ENCODE peak calls at places on chromosomes 11 and 22, in nine cellular contexts. One of them, this sample, is unnamed.
A peak's percentile ranks its signal among the peaks of the same experiment; 100 is the strongest.

GRCh38 chr22:39234157-39234793 is 10.5 kb downstream of the PDGFB start:
- DNase-seq in IMR-90: no peak
- DNase-seq in spleen: no peak
- DNase-seq in heart left ventricle: peak; percentile 95
- DNase-seq in breast epithelium: no peak
- DNase-seq in transverse colon: no peak
- DNase-seq in H1: no peak
- DNase-seq in gastrocnemius medialis: peak; percentile 91
- DNase-seq in A549: no peak
- DNase-seq in this sample: peak; percentile 61

GRCh38 chr11:131668867-131669780 is 298.7 kb downstream of the NTM start:
- DNase-seq in IMR-90: peak; percentile 16
- DNase-seq in spleen: no peak
- DNase-seq in heart left ventricle: peak; percentile 45
- DNase-seq in breast epithelium: peak; percentile 37
- DNase-seq in transverse colon: peak; percentile 25
- DNase-seq in H1: no peak
- DNase-seq in gastrocnemius medialis: no peak
- DNase-seq in A549: peak; percentile 49
- DNase-seq in this sample: no peak

GRCh38 chr11:44139565-44140313 is 44.3 kb downstream of the EXT2 start:
- DNase-seq in IMR-90: no peak
- DNase-seq in spleen: no peak
- DNase-seq in heart left ventricle: no peak
- DNase-seq in breast epithelium: no peak
- DNase-seq in transverse colon: no peak
- DNase-seq in H1: no peak
- DNase-seq in gastrocnemius medialis: no peak
- DNase-seq in A549: no peak
- DNase-seq in this sample: no peak

GRCh38 chr22:27317156-27317555 is 484.4 kb downstream of the MN1 start:
- DNase-seq in IMR-90: no peak
- DNase-seq in spleen: no peak
- DNase-seq in heart left ventricle: no peak
- DNase-seq in breast epithelium: no peak
- DNase-seq in transverse colon: peak; percentile 25
- DNase-seq in H1: no peak
- DNase-seq in gastrocnemius medialis: no peak
- DNase-seq in A549: no peak
- DNase-seq in this sample: no peak

GRCh38 chr11:14855890-14856289 is 36.1 kb downstream of the CYP2R1 start:
- DNase-seq in IMR-90: no peak
- DNase-seq in spleen: no peak
- DNase-seq in heart left ventricle: no peak
- DNase-seq in breast epithelium: no peak
- DNase-seq in transverse colon: no peak
- DNase-seq in H1: no peak
- DNase-seq in gastrocnemius medialis: no peak
- DNase-seq in A549: no peak
- DNase-seq in this sample: no peak

GRCh38 chr11:102010776-102011500 is 36.3 kb upstream of the CFAP300 start:
- DNase-seq in IMR-90: peak; percentile 82
- DNase-seq in spleen: no peak
- DNase-seq in heart left ventricle: peak; percentile 81
- DNase-seq in breast epithelium: peak; percentile 69
- DNase-seq in transverse colon: peak; percentile 79
- DNase-seq in H1: peak; percentile 61
- DNase-seq in gastrocnemius medialis: peak; percentile 62
- DNase-seq in A549: peak; percentile 79
- DNase-seq in this sample: peak; percentile 52

GRCh38 chr11:125123947-125124633 is 12.7 kb upstream of the TMEM218 start:
- DNase-seq in IMR-90: peak; percentile 32
- DNase-seq in spleen: peak; percentile 75
- DNase-seq in heart left ventricle: peak; percentile 63
- DNase-seq in breast epithelium: no peak
- DNase-seq in transverse colon: peak; percentile 50
- DNase-seq in H1: no peak
- DNase-seq in gastrocnemius medialis: peak; percentile 82
- DNase-seq in A549: peak; percentile 71
- DNase-seq in this sample: peak; percentile 69

GRCh38 chr11:3104961-3105790 is 48.0 kb upstream of the CARS1 start:
- DNase-seq in IMR-90: no peak
- DNase-seq in spleen: no peak
- DNase-seq in heart left ventricle: peak; percentile 23
- DNase-seq in breast epithelium: peak; percentile 41
- DNase-seq in transverse colon: no peak
- DNase-seq in H1: no peak
- DNase-seq in gastrocnemius medialis: no peak
- DNase-seq in A549: no peak
- DNase-seq in this sample: no peak

GRCh38 chr11:65559535-65559934 is 1.4 kb upstream of the LTBP3 start:
- DNase-seq in IMR-90: no peak
- DNase-seq in spleen: no peak
- DNase-seq in heart left ventricle: no peak
- DNase-seq in breast epithelium: no peak
- DNase-seq in transverse colon: no peak
- DNase-seq in H1: no peak
- DNase-seq in gastrocnemius medialis: no peak
- DNase-seq in A549: no peak
- DNase-seq in this sample: no peak

GRCh38 chr22:27133951-27134664 is 476.7 kb downstream of the MIAT start:
- DNase-seq in IMR-90: peak; percentile 86
- DNase-seq in spleen: no peak
- DNase-seq in heart left ventricle: peak; percentile 48
- DNase-seq in breast epithelium: no peak
- DNase-seq in transverse colon: peak; percentile 21
- DNase-seq in H1: no peak
- DNase-seq in gastrocnemius medialis: peak; percentile 37
- DNase-seq in A549: peak; percentile 71
- DNase-seq in this sample: peak; percentile 33

GRCh38 chr11:267491-267994 is 10.7 kb upstream of the NLRP6 start:
- DNase-seq in IMR-90: no peak
- DNase-seq in spleen: peak; percentile 91
- DNase-seq in heart left ventricle: peak; percentile 50
- DNase-seq in breast epithelium: no peak
- DNase-seq in transverse colon: peak; percentile 75
- DNase-seq in H1: no peak
- DNase-seq in gastrocnemius medialis: no peak
- DNase-seq in A549: peak; percentile 35
- DNase-seq in this sample: no peak

GRCh38 chr11:77091146-77091940 is 11.3 kb upstream of the OMP start:
- DNase-seq in IMR-90: peak; percentile 65
- DNase-seq in spleen: peak; percentile 90
- DNase-seq in heart left ventricle: peak; percentile 69
- DNase-seq in breast epithelium: peak; percentile 84
- DNase-seq in transverse colon: peak; percentile 92
- DNase-seq in H1: peak; percentile 73
- DNase-seq in gastrocnemius medialis: peak; percentile 62
- DNase-seq in A549: peak; percentile 90
- DNase-seq in this sample: peak; percentile 82

GRCh38 chr11:43853766-43854165 is 26.9 kb upstream of the ALKBH3 start:
- DNase-seq in IMR-90: peak; percentile 18
- DNase-seq in spleen: no peak
- DNase-seq in heart left ventricle: no peak
- DNase-seq in breast epithelium: no peak
- DNase-seq in transverse colon: no peak
- DNase-seq in H1: no peak
- DNase-seq in gastrocnemius medialis: no peak
- DNase-seq in A549: no peak
- DNase-seq in this sample: no peak

DNA sequence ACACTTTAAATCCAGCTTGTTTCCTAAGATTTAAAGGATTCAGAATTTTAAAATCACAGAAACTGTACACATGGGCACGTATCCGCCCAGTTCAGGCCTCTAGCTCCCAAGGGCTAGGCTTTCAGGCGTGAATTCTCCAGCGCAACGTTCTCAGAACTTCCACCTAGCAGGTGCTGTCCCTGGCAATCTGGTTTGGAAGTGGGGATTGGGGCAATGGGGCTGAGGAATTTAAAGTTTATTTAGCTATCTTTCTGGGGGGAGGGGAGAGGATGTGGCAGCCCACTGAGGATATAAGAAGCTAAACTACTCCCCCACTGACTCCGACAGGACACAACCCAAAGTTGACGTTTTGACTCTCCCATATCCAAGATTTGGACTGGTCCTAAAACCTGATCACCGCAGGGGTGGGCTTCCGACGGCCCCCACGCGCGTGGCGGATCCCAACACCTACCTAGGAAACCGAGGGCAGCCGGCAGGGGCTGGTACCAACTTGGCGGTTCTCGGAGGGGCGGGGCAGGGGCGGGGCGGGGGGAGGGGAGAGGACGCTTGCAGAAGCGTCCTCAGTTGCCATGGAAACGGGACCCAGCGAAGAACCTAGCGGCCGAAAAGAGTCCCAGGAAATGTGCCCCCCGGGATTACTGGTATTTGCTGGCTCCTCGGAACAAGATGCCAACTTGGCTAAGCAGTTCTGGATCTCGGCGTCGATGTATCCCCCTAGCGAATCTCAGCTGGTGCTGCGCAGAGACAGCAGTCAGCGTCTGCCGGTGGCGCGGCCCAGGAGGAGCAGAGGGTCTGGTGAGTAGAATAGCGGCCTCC is at the start of gene HOATZ:
- DNase-seq in IMR-90: no peak
- DNase-seq in spleen: no peak
- DNase-seq in heart left ventricle: peak; percentile 24
- DNase-seq in breast epithelium: no peak
- DNase-seq in transverse colon: no peak
- DNase-seq in H1: peak; percentile 41
- DNase-seq in gastrocnemius medialis: no peak
- DNase-seq in A549: no peak
- DNase-seq in this sample: no peak
- H3K4me3 ChIP-seq in IMR-90: peak within 1 kb of the TSS; percentile 13
- H3K4me3 ChIP-seq in spleen: no peak within 1 kb of the TSS
- H3K4me3 ChIP-seq in heart left ventricle: no peak within 1 kb of the TSS
- H3K4me3 ChIP-seq in breast epithelium: no peak within 1 kb of the TSS
- H3K4me3 ChIP-seq in transverse colon: no peak within 1 kb of the TSS
- H3K4me3 ChIP-seq in H1: peak within 1 kb of the TSS; percentile 47
- H3K4me3 ChIP-seq in gastrocnemius medialis: no peak within 1 kb of the TSS
- H3K4me3 ChIP-seq in A549: no peak within 1 kb of the TSS
- H3K4me3 ChIP-seq in this sample: no peak within 1 kb of the TSS

DNA sequence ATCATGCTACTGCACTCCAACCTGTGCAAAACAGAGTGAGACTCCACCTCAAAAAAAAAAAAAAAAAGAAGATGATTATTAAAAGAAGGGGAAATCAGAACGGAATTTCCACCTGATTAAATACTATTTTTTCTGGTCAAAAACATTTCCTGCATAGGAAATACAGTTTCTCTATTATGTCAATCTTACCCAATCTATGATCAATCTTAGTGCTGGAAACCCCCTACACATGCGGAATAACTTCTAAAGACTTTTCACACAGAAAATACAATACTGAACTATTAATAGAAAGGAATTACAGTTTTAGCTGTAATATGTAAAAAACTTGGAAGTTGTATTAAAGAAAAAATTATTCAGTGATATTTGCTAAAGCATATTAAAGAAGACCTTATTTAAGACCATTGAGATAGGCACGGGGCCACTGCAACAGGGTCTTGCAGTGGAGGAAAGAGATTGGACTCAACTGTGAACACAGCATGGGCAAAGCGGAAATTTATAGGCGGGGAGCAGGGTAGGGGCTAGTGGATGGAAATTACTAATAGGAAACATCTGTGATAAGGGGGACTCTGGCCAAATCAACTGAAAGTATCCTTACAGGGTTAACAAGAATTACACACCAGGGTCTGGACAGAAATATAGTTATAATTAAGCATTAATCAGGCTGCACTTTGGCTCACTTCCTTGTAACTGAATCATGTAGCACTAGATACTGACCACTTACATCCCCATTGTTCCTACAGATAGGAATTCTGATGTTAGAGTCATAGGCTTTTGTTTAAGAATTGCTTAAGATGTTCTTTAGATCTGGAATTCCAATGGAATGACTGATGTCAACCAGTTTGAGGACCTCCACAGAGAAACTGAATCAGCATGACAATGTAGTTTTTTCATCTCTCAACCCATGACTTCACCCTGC is 411.5 kb upstream of the DDI1 start:
- DNase-seq in IMR-90: peak; percentile 98
- DNase-seq in spleen: no peak
- DNase-seq in heart left ventricle: peak; percentile 36
- DNase-seq in breast epithelium: no peak
- DNase-seq in transverse colon: no peak
- DNase-seq in H1: no peak
- DNase-seq in gastrocnemius medialis: no peak
- DNase-seq in A549: peak; percentile 55
- DNase-seq in this sample: no peak
- TF ChIP-seq POLR2A in IMR-90: no peak
- TF ChIP-seq POLR2A in spleen: no peak
- TF ChIP-seq POLR2A in heart left ventricle: no peak
- TF ChIP-seq POLR2A in breast epithelium: no peak
- TF ChIP-seq POLR2A in transverse colon: no peak
- TF ChIP-seq POLR2A in H1: no peak
- TF ChIP-seq POLR2A in gastrocnemius medialis: no peak
- TF ChIP-seq POLR2A in A549: no peak
- TF ChIP-seq POLR2A in this sample: no peak

GRCh38 chr11:118565062-118565461 is 669 bp downstream of the IFT46 start:
- DNase-seq in IMR-90: no peak
- DNase-seq in spleen: no peak
- DNase-seq in heart left ventricle: peak; percentile 43
- DNase-seq in breast epithelium: no peak
- DNase-seq in transverse colon: no peak
- DNase-seq in H1: no peak
- DNase-seq in gastrocnemius medialis: no peak
- DNase-seq in A549: no peak
- DNase-seq in this sample: no peak
- H3K4me3 ChIP-seq in IMR-90: no peak overlapping the region
- H3K4me3 ChIP-seq in spleen: peak overlapping the region; percentile 57
- H3K4me3 ChIP-seq in heart left ventricle: no peak overlapping the region
- H3K4me3 ChIP-seq in breast epithelium: peak overlapping the region; percentile 54
- H3K4me3 ChIP-seq in transverse colon: peak overlapping the region; percentile 44
- H3K4me3 ChIP-seq in H1: no peak overlapping the region
- H3K4me3 ChIP-seq in gastrocnemius medialis: peak overlapping the region; percentile 77
- H3K4me3 ChIP-seq in A549: peak overlapping the region; percentile 87
- H3K4me3 ChIP-seq in this sample: peak overlapping the region; percentile 48

DNA sequence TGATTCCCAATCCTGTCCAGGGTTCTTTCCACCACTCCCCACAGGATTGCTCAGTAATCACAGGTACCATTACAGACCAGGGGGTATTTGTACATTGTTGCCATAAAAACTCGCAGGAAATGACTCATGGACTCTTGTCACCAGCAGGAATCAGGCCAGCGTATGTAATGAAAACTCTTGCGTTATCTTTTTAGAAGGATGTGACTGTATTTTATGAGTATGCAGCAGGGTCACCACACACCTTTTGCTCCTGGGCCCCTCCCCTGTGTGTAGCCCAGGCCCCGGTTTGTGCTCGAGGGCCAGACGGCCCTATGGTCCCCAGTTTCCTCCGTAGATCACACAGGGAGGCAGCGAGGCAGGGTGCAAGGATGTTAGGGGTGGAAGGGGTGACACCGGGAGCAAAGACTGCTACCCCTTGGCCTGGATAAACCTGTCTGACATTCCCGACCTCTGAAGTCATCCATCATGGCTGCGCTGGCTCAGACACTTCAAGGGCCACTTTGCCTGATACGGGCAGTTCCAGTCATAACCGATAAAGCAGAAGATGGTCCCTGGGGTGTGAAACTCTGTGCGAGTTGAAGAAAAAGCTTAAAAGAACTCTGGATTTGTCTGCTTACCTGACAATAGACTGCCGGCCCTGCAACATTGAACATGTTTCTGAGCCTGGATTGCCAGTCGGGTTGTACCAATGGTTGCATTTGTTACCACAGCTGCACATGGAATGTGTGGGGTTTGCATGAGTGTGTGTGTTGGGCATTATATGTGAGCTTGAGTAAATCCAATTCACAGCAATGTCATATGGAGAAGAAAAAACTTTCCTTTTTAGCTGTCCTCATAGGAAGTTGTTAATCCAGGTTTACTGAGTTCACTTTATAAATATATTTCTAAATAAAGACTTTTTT is 57.0 kb downstream of the MICAL2 start:
- DNase-seq in IMR-90: peak; percentile 97
- DNase-seq in spleen: no peak
- DNase-seq in heart left ventricle: peak; percentile 47
- DNase-seq in breast epithelium: no peak
- DNase-seq in transverse colon: peak; percentile 74
- DNase-seq in H1: no peak
- DNase-seq in gastrocnemius medialis: no peak
- DNase-seq in A549: peak; percentile 63
- DNase-seq in this sample: no peak
- TF ChIP-seq POLR2A in IMR-90: no peak
- TF ChIP-seq POLR2A in spleen: no peak
- TF ChIP-seq POLR2A in heart left ventricle: no peak
- TF ChIP-seq POLR2A in breast epithelium: no peak
- TF ChIP-seq POLR2A in transverse colon: peak; percentile 29
- TF ChIP-seq POLR2A in H1: no peak
- TF ChIP-seq POLR2A in gastrocnemius medialis: no peak
- TF ChIP-seq POLR2A in A549: no peak
- TF ChIP-seq POLR2A in this sample: no peak

This sample was measured in adrenal gland.